ENCODE peak calls at places on chromosomes 16 and 17, in six cellular contexts. R is AG10803, V is AG04450, T is mammary epithelial cell, Q is ovary, H is tibial nerve. M is an unnamed sample.

GRCh38 chr17:3557768-3558583 is at the start of gene TRPV3:
- DNase-seq in R (peak), V (no peak), T (peak), Q (no peak), H (no peak), M (no peak)

GRCh38 chr16:17512636-17513220 is 42.0 kb upstream of the XYLT1 start:
- DNase-seq in R (peak), V (no peak), T (no peak), Q (no peak), H (no peak), M (no peak)

GRCh38 chr16:69123894-69124293 is 8.5 kb downstream of the CHTF8 start:
- DNase-seq in R (peak), V (peak), T (peak), Q (peak), H (no peak), M (no peak)

GRCh38 chr17:68603027-68603426 is 1.9 kb upstream of the FAM20A start:
- DNase-seq in R (no peak), V (no peak), T (no peak), Q (no peak), H (no peak), M (peak)

GRCh38 chr17:4519361-4519788 is 20.7 kb downstream of the SPNS2 start:
- DNase-seq in R (no peak), V (no peak), T (no peak), Q (no peak), H (no peak), M (no peak)

GRCh38 chr17:6608321-6608720 is 32.2 kb downstream of the KIAA0753 start:
- DNase-seq in R (no peak), V (no peak), T (peak), Q (no peak), H (no peak), M (no peak)

GRCh38 chr17:79214459-79214858 is 139.8 kb downstream of the ENGASE start:
- DNase-seq in R (no peak), V (no peak), T (no peak), Q (no peak), H (no peak), M (no peak)

GRCh38 chr16:74487634-74488495 is 66.6 kb upstream of the CLEC18B start:
- DNase-seq in R (no peak), V (no peak), T (no peak), Q (no peak), H (no peak), M (no peak)

GRCh38 chr16:15757630-15758251 is 99.1 kb downstream of the MYH11 start:
- DNase-seq in R (no peak), V (no peak), T (no peak), Q (no peak), H (no peak), M (no peak)

GRCh38 chr16:57576429-57576870 is 34.0 kb downstream of the ADGRG5 start:
- DNase-seq in R (peak), V (peak), T (peak), Q (peak), H (peak), M (peak)

GRCh38 chr16:73610160-73610559 is 562.2 kb upstream of the ZFHX3 start:
- DNase-seq in R (no peak), V (no peak), T (no peak), Q (no peak), H (no peak), M (no peak)

GRCh38 chr16:85004587-85005205 is 6.6 kb downstream of the ZDHHC7 start:
- DNase-seq in R (peak), V (peak), T (peak), Q (peak), H (no peak), M (no peak)

GRCh38 chr16:426115-426905 is 861 bp downstream of the RAB11FIP3 start:
- DNase-seq in R (no peak), V (no peak), T (peak), Q (peak), H (no peak), M (no peak)

GRCh38 chr17:48551206-48551597 is 6.3 kb upstream of the HOXB2 start:
- DNase-seq in R (no peak), V (no peak), T (peak), Q (no peak), H (no peak), M (no peak)

GRCh38 chr16:89534147-89534788 is 26.1 kb downstream of the SPG7 start:
- DNase-seq in R (peak), V (no peak), T (no peak), Q (no peak), H (no peak), M (no peak)

GRCh38 chr16:60100371-60100770 is 1366.3 kb upstream of the GOT2 start:
- DNase-seq in R (no peak), V (no peak), T (no peak), Q (no peak), H (no peak), M (no peak)

GRCh38 chr17:66426397-66427033 is 124.1 kb downstream of the PRKCA start:
- DNase-seq in R (no peak), V (no peak), T (no peak), Q (no peak), H (no peak), M (no peak)

GRCh38 chr17:39568710-39569109 is 39.0 kb downstream of the NEUROD2 start:
- DNase-seq in R (no peak), V (no peak), T (no peak), Q (no peak), H (no peak), M (no peak)

GRCh38 chr16:29663020-29663828 is at the start of gene SPN:
- DNase-seq in R (no peak), V (no peak), T (no peak), Q (no peak), H (no peak), M (no peak)

GRCh38 chr17:82400830-82401229 is 17.3 kb upstream of the HEXD start:
- DNase-seq in R (peak), V (no peak), T (no peak), Q (no peak), H (no peak), M (no peak)

GRCh38 chr16:28845173-28846079 is 722 bp downstream of the TUFM start:
- DNase-seq in R (no peak), V (no peak), T (peak), Q (no peak), H (no peak), M (no peak)

GRCh38 chr16:71367243-71367976 is 8.9 kb downstream of the CALB2 start:
- DNase-seq in R (peak), V (no peak), T (peak), Q (no peak), H (no peak), M (no peak)

GRCh38 chr16:58024673-58025350 is 742 bp upstream of the MMP15 start:
- DNase-seq in R (no peak), V (no peak), T (no peak), Q (no peak), H (no peak), M (no peak)

GRCh38 chr16:1154291-1154886 is 1.5 kb downstream of the CACNA1H start:
- DNase-seq in R (no peak), V (no peak), T (no peak), Q (peak), H (no peak), M (no peak)

GRCh38 chr16:78939600-78939999 is 660.9 kb downstream of the MAF start:
- DNase-seq in R (no peak), V (no peak), T (no peak), Q (no peak), H (no peak), M (no peak)

GRCh38 chr16:50547340-50547865 is 793 bp upstream of the NKD1 start:
- DNase-seq in R (no peak), V (no peak), T (no peak), Q (peak), H (no peak), M (no peak)

GRCh38 chr17:44540246-44541084 is 16.8 kb upstream of the FZD2 start:
- DNase-seq in R (no peak), V (no peak), T (no peak), Q (no peak), H (no peak), M (no peak)

GRCh38 chr17:44541884-44542581 is 15.3 kb upstream of the FZD2 start:
- DNase-seq in R (no peak), V (no peak), T (no peak), Q (no peak), H (no peak), M (peak)

GRCh38 chr17:44546711-44547606 is 10.3 kb upstream of the FZD2 start:
- DNase-seq in R (peak), V (no peak), T (peak), Q (no peak), H (no peak), M (no peak)

GRCh38 chr17:44543213-44543904 is 13.9 kb upstream of the FZD2 start:
- DNase-seq in R (peak), V (peak), T (peak), Q (peak), H (no peak), M (peak)

GRCh38 chr17:44543905-44544523 is 13.3 kb upstream of the FZD2 start:
- DNase-seq in R (no peak), V (no peak), T (no peak), Q (no peak), H (no peak), M (no peak)
- TF ChIP-seq CTCF in R (no peak), V (no peak), T (no peak), Q (no peak), H (no peak), M (no peak)

DNA sequence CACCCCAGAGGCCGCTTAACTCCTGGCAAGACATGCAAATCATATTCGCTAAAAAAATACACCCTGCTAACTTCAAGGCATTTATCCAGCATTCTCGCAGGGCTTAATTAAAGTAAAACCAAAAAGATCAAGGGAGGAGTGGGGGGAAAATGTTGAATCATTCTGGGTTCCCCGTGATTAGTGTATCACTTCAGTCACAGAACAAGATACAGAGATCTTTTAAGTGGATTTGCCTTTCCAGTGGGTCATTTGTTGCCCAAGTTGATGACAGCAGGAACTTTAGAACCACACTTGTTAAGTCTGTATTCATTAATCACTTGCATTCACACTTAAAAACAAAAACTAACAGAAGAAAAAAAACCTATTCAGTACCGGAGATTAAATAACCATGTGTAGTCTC is 17.3 kb downstream of the CRYBA1 start:
- DNase-seq in R (no peak), V (no peak), T (no peak), Q (no peak), H (no peak), M (no peak)
- TF ChIP-seq CTCF in R (no peak), V (no peak), T (no peak), Q (no peak), H (no peak), M (no peak)

GRCh38 chr17:74842146-74842598 is 17.5 kb downstream of the GRIN2C start:
- DNase-seq in R (no peak), V (no peak), T (no peak), Q (no peak), H (no peak), M (no peak)
- TF ChIP-seq CTCF in R (no peak), V (no peak), T (no peak), Q (no peak), H (no peak), M (no peak)

GRCh38 chr17:57868007-57868774 is 18.3 kb upstream of the MRPS23 start:
- DNase-seq in R (peak), V (peak), T (peak), Q (peak), H (peak), M (no peak)
- TF ChIP-seq CTCF in R (peak), V (peak), T (peak), Q (peak), H (peak), M (peak)

GRCh38 chr17:80270104-80270503 is 9.5 kb downstream of the RNF213 start:
- DNase-seq in R (no peak), V (no peak), T (no peak), Q (no peak), H (no peak), M (no peak)

GRCh38 chr17:80274871-80275449 is 14.3 kb downstream of the RNF213 start:
- DNase-seq in R (no peak), V (no peak), T (no peak), Q (no peak), H (no peak), M (no peak)

GRCh38 chr17:80274317-80274716 is 13.7 kb downstream of the RNF213 start:
- DNase-seq in R (no peak), V (no peak), T (no peak), Q (no peak), H (no peak), M (no peak)

GRCh38 chr17:80270836-80271235 is 10.2 kb downstream of the RNF213 start:
- DNase-seq in R (no peak), V (no peak), T (no peak), Q (no peak), H (no peak), M (no peak)

GRCh38 chr17:80272366-80272765 is 11.7 kb downstream of the RNF213 start:
- DNase-seq in R (no peak), V (no peak), T (no peak), Q (no peak), H (no peak), M (no peak)
- TF ChIP-seq CTCF in R (no peak), V (no peak), T (no peak), Q (no peak), H (no peak), M (no peak)

M was measured in osteocyte.